ENCODE peak calls at places on chromosomes 11 and 22, in nine cellular contexts. M is neural progenitor cell, I is AG09319, Y is psoas muscle, X is spleen, D is transverse colon, G is AG04450, O is breast epithelium, L is GM12864. N is an unnamed sample.

GRCh38 chr11:86888164-86888977 is 66.8 kb downstream of the FZD4 start:
- DNase-seq in M (no peak), I (peak; percentile 70), Y (no peak), X (no peak), D (no peak), G (peak; percentile 71), O (no peak), L (no peak), N (no peak)

GRCh38 chr11:14567064-14567651 is 47.0 kb upstream of the PSMA1 start:
- DNase-seq in M (no peak), I (no peak), Y (no peak), X (no peak), D (no peak), G (no peak), O (no peak), L (no peak), N (no peak)

GRCh38 chr11:128615076-128615475 is 27.7 kb upstream of the ETS1 start:
- DNase-seq in M (no peak), I (no peak), Y (no peak), X (no peak), D (no peak), G (no peak), O (no peak), L (no peak), N (no peak)

GRCh38 chr11:93710239-93710638 is 31.1 kb downstream of the TAF1D start:
- DNase-seq in M (no peak), I (no peak), Y (no peak), X (no peak), D (no peak), G (no peak), O (no peak), L (no peak), N (no peak)

GRCh38 chr22:49768077-49768476 is 59.6 kb downstream of the BRD1 start:
- DNase-seq in M (no peak), I (no peak), Y (no peak), X (peak; percentile 54), D (peak; percentile 3), G (no peak), O (no peak), L (no peak), N (no peak)

GRCh38 chr11:64926689-64927088 is 2.2 kb downstream of the PPP2R5B start:
- DNase-seq in M (no peak), I (no peak), Y (no peak), X (no peak), D (no peak), G (no peak), O (no peak), L (no peak), N (no peak)

GRCh38 chr11:25159341-25159740 is 662.5 kb downstream of the LUZP2 start:
- DNase-seq in M (no peak), I (no peak), Y (no peak), X (no peak), D (no peak), G (no peak), O (no peak), L (no peak), N (no peak)

GRCh38 chr11:35893796-35894475 is 49.9 kb upstream of the LDLRAD3 start:
- DNase-seq in M (no peak), I (no peak), Y (peak; percentile 45), X (no peak), D (peak; percentile 20), G (peak; percentile 21), O (peak; percentile 96), L (no peak), N (no peak)

GRCh38 chr22:41535244-41535643 is 9.0 kb downstream of the POLR3H start:
- DNase-seq in M (peak; percentile 55), I (no peak), Y (no peak), X (no peak), D (no peak), G (no peak), O (no peak), L (no peak), N (no peak)

GRCh38 chr11:75562836-75563484 is 907 bp downstream of the SERPINH1 start:
- DNase-seq in M (peak; percentile 95), I (no peak), Y (peak; percentile 63), X (no peak), D (peak; percentile 28), G (no peak), O (peak; percentile 24), L (no peak), N (no peak)

GRCh38 chr22:36467946-36468345 is 13.5 kb downstream of the TXN2 start:
- DNase-seq in M (no peak), I (peak; percentile 81), Y (peak; percentile 73), X (no peak), D (no peak), G (peak; percentile 94), O (no peak), L (no peak), N (no peak)

GRCh38 chr11:59025097-59025496 is 61.0 kb upstream of the GLYATL1B start:
- DNase-seq in M (no peak), I (no peak), Y (no peak), X (no peak), D (peak; percentile 16), G (no peak), O (no peak), L (no peak), N (no peak)

GRCh38 chr11:119373059-119373875 is 8.2 kb downstream of the USP2 start:
- DNase-seq in M (no peak), I (no peak), Y (no peak), X (no peak), D (no peak), G (no peak), O (no peak), L (no peak), N (no peak)

GRCh38 chr11:64324692-64325469 is 7.0 kb downstream of the PRDX5 start:
- DNase-seq in M (no peak), I (no peak), Y (no peak), X (no peak), D (no peak), G (no peak), O (peak; percentile 71), L (no peak), N (no peak)

GRCh38 chr11:119983240-119983732 is 154.6 kb downstream of the TRIM29 start:
- DNase-seq in M (no peak), I (no peak), Y (no peak), X (no peak), D (no peak), G (no peak), O (no peak), L (no peak), N (no peak)

GRCh38 chr11:34299962-34300350 is 57.9 kb downstream of the ABTB2 start:
- DNase-seq in M (no peak), I (no peak), Y (no peak), X (no peak), D (no peak), G (no peak), O (no peak), L (no peak), N (no peak)
- TF ChIP-seq CTCF in M (no peak), I (no peak), Y (no peak), X (no peak), D (no peak), G (no peak), O (no peak), L (no peak), N (no peak)

GRCh38 chr22:19146215-19146968 is 1.9 kb upstream of the ESS2 start:
- DNase-seq in M (no peak), I (no peak), Y (no peak), X (peak; percentile 59), D (no peak), G (no peak), O (no peak), L (no peak), N (no peak)
- TF ChIP-seq CTCF in M (no peak), I (no peak), Y (no peak), X (no peak), D (no peak), G (no peak), O (no peak), L (peak; percentile 16), N (no peak)

GRCh38 chr11:22539851-22540376 is 85.7 kb downstream of the FANCF start:
- DNase-seq in M (peak; percentile 46), I (no peak), Y (no peak), X (no peak), D (no peak), G (no peak), O (no peak), L (no peak), N (no peak)
- TF ChIP-seq CTCF in M (peak; percentile 70), I (peak; percentile 80), Y (peak; percentile 68), X (peak; percentile 25), D (no peak), G (peak; percentile 53), O (no peak), L (peak; percentile 5), N (peak; percentile 40)

DNA sequence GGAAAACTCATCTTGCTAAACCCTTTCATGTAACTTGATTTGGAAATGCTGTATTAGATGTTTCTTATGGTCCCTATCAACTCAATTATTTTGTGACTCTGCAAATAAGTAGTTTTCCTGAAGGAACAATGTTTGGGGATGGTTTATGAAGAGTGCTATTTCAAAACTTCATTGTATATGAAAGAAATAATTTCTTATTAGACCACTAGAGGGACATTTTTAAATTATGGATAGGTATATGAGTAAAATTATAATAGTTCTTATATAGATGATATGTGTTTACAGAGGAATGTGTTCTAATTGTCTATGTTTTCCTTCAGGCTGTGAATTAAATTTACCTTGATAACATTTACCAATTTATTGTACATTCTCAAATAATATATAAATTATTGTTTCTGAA is 509.4 kb upstream of the RAG2 start:
- DNase-seq in M (no peak), I (no peak), Y (no peak), X (no peak), D (no peak), G (no peak), O (no peak), L (no peak), N (no peak)
- TF ChIP-seq CTCF in M (no peak), I (no peak), Y (no peak), X (no peak), D (no peak), G (peak; percentile 15), O (no peak), L (no peak), N (no peak)

GRCh38 chr22:23984430-23984829 is 4.5 kb downstream of the GSTT2 start:
- DNase-seq in M (no peak), I (no peak), Y (no peak), X (no peak), D (no peak), G (no peak), O (no peak), L (no peak), N (no peak)
- TF ChIP-seq CTCF in M (no peak), I (peak; percentile 51), Y (peak; percentile 80), X (peak; percentile 72), D (no peak), G (peak; percentile 74), O (no peak), L (peak; percentile 66), N (peak; percentile 44)

N was measured in GM06990.